ENCODE peak calls at places on chromosomes 13 and 19, in four cellular contexts. J is H1, P is GM12878, R is HepG2. Z is an unnamed sample.

GRCh38 chr13:99496322-99497142 is 4.7 kb upstream of the TM9SF2 start:
- DNase-seq in J (no peak), R (peak), P (peak), Z (no peak)

GRCh38 chr13:99218969-99219368 is 18.3 kb downstream of the UBAC2 start:
- DNase-seq in J (no peak), R (no peak), P (peak), Z (no peak)

GRCh38 chr19:10402441-10403038 is 802 bp downstream of the CDC37 start:
- DNase-seq in P (no peak), J (no peak), R (peak), Z (no peak)

GRCh38 chr19:6772028-6772865 is at the start of gene VAV1:
- DNase-seq in R (no peak), P (peak), J (no peak), Z (no peak)

GRCh38 chr19:1469936-1470863 is 8.8 kb downstream of the C19orf25 start:
- DNase-seq in J (no peak), R (no peak), P (no peak), Z (no peak)

GRCh38 chr19:4688587-4688986 is 18.4 kb upstream of the MYDGF start:
- DNase-seq in R (no peak), P (no peak), J (no peak), Z (no peak)

GRCh38 chr13:42173789-42174343 is 98.1 kb upstream of the AKAP11 start:
- DNase-seq in J (no peak), R (no peak), P (no peak), Z (no peak)

GRCh38 chr13:100314132-100314910 is 225.4 kb downstream of the PCCA start:
- DNase-seq in P (no peak), J (no peak), R (peak), Z (no peak)

GRCh38 chr13:46622918-46623256 is 69.9 kb downstream of the LRCH1 start:
- DNase-seq in J (no peak), R (no peak), P (no peak), Z (no peak)

GRCh38 chr13:59664586-59664985 is 499.1 kb downstream of the DIAPH3 start:
- DNase-seq in R (no peak), J (no peak), P (no peak), Z (no peak)

GRCh38 chr19:10861118-10861651 is 10.2 kb upstream of the CARM1 start:
- DNase-seq in P (no peak), R (peak), J (no peak), Z (no peak)

GRCh38 chr13:101579291-101579802 is 126.9 kb downstream of the ITGBL1 start:
- DNase-seq in J (no peak), R (peak), P (no peak), Z (no peak)

GRCh38 chr13:39777527-39778061 is 122.1 kb downstream of the COG6 start:
- DNase-seq in P (no peak), J (no peak), R (no peak), Z (no peak)

GRCh38 chr13:31639443-31640163 is 99.7 kb upstream of the RXFP2 start:
- DNase-seq in P (no peak), J (no peak), R (no peak), Z (no peak)

GRCh38 chr13:108352599-108352998 is 83.1 kb downstream of the TNFSF13B start:
- DNase-seq in J (no peak), P (no peak), R (no peak), Z (no peak)

GRCh38 chr19:18794029-18794313 is 2.9 kb upstream of the COMP start:
- DNase-seq in J (no peak), R (no peak), P (no peak), Z (no peak)

GRCh38 chr19:29685326-29685725 is 20.1 kb downstream of the PLEKHF1 start:
- DNase-seq in R (no peak), P (no peak), J (no peak), Z (no peak)

DNA sequence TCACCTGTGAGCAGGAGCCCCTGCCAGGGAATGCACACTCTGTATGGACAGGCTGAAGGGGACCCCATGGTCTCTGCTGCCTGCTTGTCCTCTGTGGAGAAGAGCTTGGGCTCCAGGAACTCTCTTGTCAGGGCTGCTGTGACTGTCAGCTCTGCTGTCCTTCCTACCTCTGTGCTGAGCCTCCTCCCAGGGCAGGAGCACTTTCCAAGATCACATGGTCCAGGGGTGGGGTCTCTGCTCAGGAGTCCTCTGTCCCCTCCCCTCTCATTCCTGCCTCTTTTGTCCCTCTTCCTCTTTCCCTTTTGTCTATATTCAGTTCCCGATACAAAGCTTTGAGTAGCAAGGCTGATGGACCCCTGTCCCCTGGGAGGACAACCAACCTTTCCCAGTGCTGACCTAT is at the start of gene CEACAM7:
- DNase-seq in J (no peak), P (no peak), R (no peak), Z (no peak)
- TF ChIP-seq YY1 in J (no peak), P (no peak), R (no peak), Z (no peak)

GRCh38 chr19:16289594-16289993 is 35.0 kb upstream of the KLF2 start:
- DNase-seq in J (no peak), R (no peak), P (no peak), Z (no peak)

GRCh38 chr19:16293133-16294085 is 31.2 kb upstream of the KLF2 start:
- DNase-seq in R (no peak), P (no peak), J (no peak), Z (no peak)

GRCh38 chr19:16290692-16291091 is 33.9 kb upstream of the KLF2 start:
- DNase-seq in R (no peak), J (no peak), P (no peak), Z (no peak)

GRCh38 chr19:16285769-16286564 is 38.7 kb upstream of the KLF2 start:
- DNase-seq in J (no peak), R (no peak), P (no peak), Z (no peak)

GRCh38 chr19:16288544-16288943 is 36.1 kb upstream of the KLF2 start:
- DNase-seq in R (no peak), J (no peak), P (no peak), Z (no peak)
- TF ChIP-seq SUZ12 in R (no peak), J (no peak), P (no peak), Z (no peak)

GRCh38 chr13:105918842-105919741 is 616.4 kb downstream of the EFNB2 start:
- DNase-seq in P (no peak), R (peak), J (no peak), Z (peak)
- TF ChIP-seq YY1 in P (no peak), R (no peak), J (no peak), Z (no peak)

DNA sequence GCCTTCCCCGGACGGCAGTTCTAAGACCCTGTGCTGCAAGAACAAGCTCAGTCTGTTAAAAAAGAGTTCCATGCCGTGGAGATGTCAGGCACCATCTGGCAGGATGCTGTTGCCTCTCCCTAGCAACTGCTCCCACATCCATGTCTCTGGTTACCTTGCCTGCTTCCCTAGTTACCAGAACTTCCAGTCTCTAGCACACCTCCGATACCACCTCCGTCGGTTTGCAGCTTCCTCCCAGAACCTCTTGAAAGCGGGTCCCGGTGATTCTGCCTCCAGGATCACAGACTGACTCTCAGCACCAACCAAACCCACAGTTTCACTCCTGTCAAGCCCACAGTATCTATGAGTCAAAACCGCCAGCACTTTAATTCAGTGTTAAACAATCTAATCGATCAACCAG is 55.4 kb downstream of the KCTD12 start:
- DNase-seq in P (no peak), R (no peak), J (no peak), Z (no peak)
- TF ChIP-seq SUZ12 in P (no peak), R (no peak), J (no peak), Z (no peak)

GRCh38 chr13:113992276-113993005 is 18.6 kb upstream of the C13orf46 start:
- DNase-seq in J (no peak), P (no peak), R (no peak), Z (no peak)
- TF ChIP-seq YY1 in J (no peak), P (no peak), R (no peak), Z (no peak)

GRCh38 chr13:85828094-85828684 is 29.0 kb upstream of the SLITRK6 start:
- DNase-seq in J (no peak), P (no peak), R (peak), Z (no peak)
- TF ChIP-seq SUZ12 in J (no peak), P (no peak), R (no peak), Z (no peak)

DNA sequence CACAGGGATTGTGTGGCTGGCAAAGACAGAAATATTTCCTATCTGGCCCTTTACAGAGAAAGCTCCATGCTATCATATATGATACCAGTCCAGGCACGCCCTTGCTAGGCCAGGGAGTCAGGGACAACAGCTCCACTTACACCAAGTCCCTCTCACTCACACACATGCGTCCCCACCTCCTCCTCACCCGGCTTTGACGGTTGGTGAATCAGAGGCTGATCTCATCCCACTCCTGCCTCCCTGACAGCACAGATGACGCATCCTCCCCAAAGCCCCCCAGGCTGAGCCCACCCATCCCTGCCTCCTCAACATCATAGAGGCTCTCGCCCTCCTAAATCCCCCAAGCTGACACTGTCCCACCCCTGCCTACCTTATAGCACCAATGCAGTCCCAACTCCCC is 62.7 kb downstream of the F2RL3 start:
- DNase-seq in J (no peak), R (no peak), P (no peak), Z (no peak)
- TF ChIP-seq YY1 in J (no peak), R (no peak), P (no peak), Z (no peak)

GRCh38 chr19:37931941-37932655 is 25.1 kb downstream of the SIPA1L3 start:
- DNase-seq in R (peak), J (peak), P (no peak), Z (peak)
- TF ChIP-seq SUZ12 in R (no peak), J (no peak), P (no peak), Z (no peak)

DNA sequence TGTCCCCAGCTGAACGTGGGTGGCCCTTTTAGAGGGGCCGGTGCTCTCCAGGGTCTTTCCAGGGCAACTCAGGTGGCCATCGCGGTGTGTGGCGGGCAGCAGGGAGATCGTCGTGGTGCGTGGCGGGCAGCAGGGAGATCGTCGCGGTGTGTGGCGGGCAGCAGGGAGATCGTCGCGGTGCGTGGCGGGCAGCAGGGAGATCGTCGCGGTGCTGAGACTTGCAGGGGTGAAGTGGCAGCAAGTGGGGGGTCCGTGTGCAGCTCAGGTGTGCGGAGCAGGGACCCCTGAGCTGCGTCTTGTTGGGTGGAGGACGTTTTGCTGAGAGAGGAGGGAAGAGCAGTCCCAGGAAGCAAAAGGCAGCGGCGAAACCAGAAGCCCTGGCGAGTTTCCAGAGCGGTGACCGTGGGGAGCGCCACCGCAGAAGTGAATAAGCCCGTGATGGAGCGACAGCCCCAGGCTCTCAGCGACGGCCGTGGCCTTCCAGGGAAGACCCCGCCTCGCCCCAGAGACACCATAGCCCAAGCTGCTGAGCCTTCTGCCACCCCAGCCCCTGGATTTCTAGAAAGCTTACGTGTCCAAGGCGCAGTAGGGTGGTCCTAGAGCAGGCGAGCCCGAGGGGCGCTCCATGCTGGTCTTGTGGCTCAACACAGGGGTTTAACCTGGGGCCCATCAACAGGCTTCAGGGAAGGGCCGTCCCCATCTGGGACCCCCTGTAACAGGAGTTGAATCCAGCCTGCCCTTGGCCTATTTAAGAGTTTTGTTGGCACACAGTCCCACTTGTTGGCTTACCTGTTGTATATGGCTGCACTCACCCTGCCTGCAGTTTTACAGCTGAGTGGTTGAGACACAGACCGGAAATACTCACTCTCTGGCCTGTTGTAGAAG is 5.4 kb downstream of the NCLN start:
- DNase-seq in J (no peak), R (no peak), P (no peak), Z (no peak)
- TF ChIP-seq YY1 in J (no peak), R (no peak), P (no peak), Z (no peak)

GRCh38 chr19:48290341-48290922 is 20.6 kb downstream of the ZNF114 start:
- DNase-seq in P (no peak), R (no peak), J (peak), Z (peak)
- TF ChIP-seq SUZ12 in P (no peak), R (no peak), J (no peak), Z (no peak)

Z was measured in NT2/D1.